ENCODE peak calls at places on chromosomes 16 and 17, in ten cellular contexts. G is foreskin melanocyte; S is adrenal gland; V is activated CD4-positive, alpha-beta T cell treated with anti-CD3 and anti-CD28 coated beads, Interleukin-2, amount 50 U/mL, for 1 hour; B is HS-5; Z is HFFc6; M is effector memory CD4-positive, alpha-beta T cell; L is IMR-90; A is skeletal muscle cell; N is CD4-positive, alpha-beta T cell. T is an unnamed sample.

GRCh38 chr16:48963901-48964615 is 317.6 kb downstream of the CBLN1 start:
- DNase-seq in G (no peak), S (no peak), V (no peak), B (no peak), Z (peak; percentile 80), M (no peak), L (peak; percentile 93), A (peak; percentile 43), N (no peak), T (no peak)

GRCh38 chr17:63309021-63309420 is 137.1 kb downstream of the CYB561 start:
- DNase-seq in G (no peak), S (no peak), V (no peak), B (no peak), Z (peak; percentile 17), M (no peak), L (peak; percentile 45), A (peak; percentile 25), N (no peak), T (no peak)

GRCh38 chr16:3012828-3013420 is at the start of gene CLDN9:
- DNase-seq in G (no peak), S (no peak), V (no peak), B (no peak), Z (no peak), M (no peak), L (no peak), A (no peak), N (no peak), T (no peak)

GRCh38 chr17:79350516-79350915 is 260.3 kb downstream of the RBFOX3 start:
- DNase-seq in G (no peak), S (no peak), V (no peak), B (no peak), Z (no peak), M (no peak), L (no peak), A (no peak), N (no peak), T (no peak)

GRCh38 chr17:28916302-28916934 is 13.5 kb upstream of the DHRS13 start:
- DNase-seq in G (no peak), S (no peak), V (peak; percentile 42), B (no peak), Z (peak; percentile 15), M (no peak), L (peak; percentile 43), A (no peak), N (no peak), T (no peak)

GRCh38 chr17:40545660-40546059 is 19.6 kb downstream of the CCR7 start:
- DNase-seq in G (no peak), S (peak; percentile 12), V (no peak), B (no peak), Z (no peak), M (no peak), L (no peak), A (no peak), N (no peak), T (no peak)

GRCh38 chr17:41734949-41735313 is 488 bp upstream of the HAP1 start:
- DNase-seq in G (no peak), S (no peak), V (no peak), B (no peak), Z (no peak), M (no peak), L (peak; percentile 6), A (no peak), N (no peak), T (no peak)

GRCh38 chr17:75561927-75562603 is 25.5 kb upstream of the MYO15B start:
- DNase-seq in G (no peak), S (no peak), V (no peak), B (no peak), Z (peak; percentile 13), M (no peak), L (no peak), A (no peak), N (no peak), T (no peak)

GRCh38 chr16:12763517-12763916 is 40.2 kb downstream of the CPPED1 start:
- DNase-seq in G (no peak), S (no peak), V (no peak), B (no peak), Z (no peak), M (no peak), L (peak; percentile 13), A (no peak), N (no peak), T (no peak)

GRCh38 chr17:64938290-64938689 is 19.0 kb upstream of the LRRC37A3 start:
- DNase-seq in G (no peak), S (no peak), V (no peak), B (no peak), Z (no peak), M (no peak), L (no peak), A (no peak), N (no peak), T (no peak)

GRCh38 chr16:2962334-2963073 is 1.6 kb upstream of the KREMEN2 start:
- DNase-seq in G (no peak), S (no peak), V (no peak), B (no peak), Z (no peak), M (no peak), L (no peak), A (no peak), N (no peak), T (no peak)

GRCh38 chr16:89350701-89351380 is 133.3 kb downstream of the ZNF778 start:
- DNase-seq in G (no peak), S (no peak), V (no peak), B (no peak), Z (no peak), M (no peak), L (peak; percentile 63), A (no peak), N (no peak), T (no peak)

GRCh38 chr17:43813386-43813785 is 19.6 kb downstream of the MPP3 start:
- DNase-seq in G (no peak), S (no peak), V (no peak), B (no peak), Z (no peak), M (no peak), L (no peak), A (no peak), N (no peak), T (no peak)

GRCh38 chr16:23903001-23903414 is 67.2 kb downstream of the PRKCB start:
- DNase-seq in G (peak; percentile 17), S (no peak), V (no peak), B (no peak), Z (no peak), M (no peak), L (no peak), A (no peak), N (no peak), T (no peak)

GRCh38 chr17:71985111-71986039 is 135.4 kb upstream of the SOX9 start:
- DNase-seq in G (no peak), S (no peak), V (no peak), B (no peak), Z (no peak), M (no peak), L (no peak), A (no peak), N (no peak), T (no peak)

GRCh38 chr16:65663774-65664173 is 541.9 kb upstream of the CDH11 start:
- DNase-seq in G (no peak), S (no peak), V (no peak), B (no peak), Z (no peak), M (no peak), L (no peak), A (no peak), N (no peak), T (no peak)

GRCh38 chr17:64357191-64357981 is 33.3 kb downstream of the PECAM1 start:
- DNase-seq in G (peak; percentile 43), S (no peak), V (no peak), B (peak; percentile 97), Z (peak; percentile 85), M (no peak), L (peak; percentile 94), A (peak; percentile 97), N (no peak), T (no peak)

GRCh38 chr17:11294826-11295225 is 53.8 kb downstream of the SHISA6 start:
- DNase-seq in G (no peak), S (no peak), V (no peak), B (no peak), Z (no peak), M (no peak), L (no peak), A (no peak), N (no peak), T (no peak)

GRCh38 chr17:36506249-36506826 is 19.9 kb downstream of the ZNHIT3 start:
- DNase-seq in G (no peak), S (no peak), V (no peak), B (no peak), Z (no peak), M (no peak), L (no peak), A (no peak), N (no peak), T (no peak)

T was measured in nucleus accumbens.